ENCODE peak calls at places on chromosomes 6 and 20, in six cellular contexts. L, X, F, H, J and G are unnamed samples.

GRCh38 chr6:81480139-81480538 is 272.3 kb downstream of the TENT5A start:
- DNase-seq in L (no peak), X (peak; percentile 75), F (no peak), H (no peak), J (no peak), G (no peak)

GRCh38 chr6:77853401-77853800 is 200.6 kb downstream of the MEI4 start:
- DNase-seq in L (no peak), X (no peak), F (no peak), H (no peak), J (no peak), G (no peak)

GRCh38 chr6:115796829-115797228 is 263.9 kb downstream of the FRK start:
- DNase-seq in L (no peak), X (no peak), F (no peak), H (no peak), J (no peak), G (no peak)

GRCh38 chr6:105591053-105591452 is 188.2 kb upstream of the PREP start:
- DNase-seq in L (no peak), X (peak; percentile 91), F (no peak), H (no peak), J (no peak), G (no peak)

GRCh38 chr20:39358052-39358451 is 395.9 kb downstream of the DHX35 start:
- DNase-seq in L (peak; percentile 19), X (no peak), F (no peak), H (no peak), J (no peak), G (no peak)

GRCh38 chr20:61631770-61632169 is 379.7 kb downstream of the CDH4 start:
- DNase-seq in L (no peak), X (no peak), F (no peak), H (no peak), J (no peak), G (no peak)

GRCh38 chr6:100833972-100834574 is 47.1 kb downstream of the ASCC3 start:
- DNase-seq in L (no peak), X (no peak), F (no peak), H (no peak), J (no peak), G (no peak)

GRCh38 chr6:142570221-142570671 is 268.4 kb downstream of the ADGRG6 start:
- DNase-seq in L (no peak), X (peak; percentile 80), F (no peak), H (no peak), J (no peak), G (no peak)

GRCh38 chr6:132814716-132815570 is 574 bp downstream of the RPS12 start:
- DNase-seq in L (no peak), X (peak; percentile 14), F (no peak), H (no peak), J (no peak), G (no peak)

GRCh38 chr6:111880181-111880944 is 7.1 kb upstream of the FYN start:
- DNase-seq in L (no peak), X (peak; percentile 16), F (no peak), H (no peak), J (no peak), G (no peak)

GRCh38 chr20:58670097-58670496 is 19.0 kb downstream of the STX16 start:
- DNase-seq in L (no peak), X (no peak), F (no peak), H (no peak), J (no peak), G (no peak)

GRCh38 chr20:62697468-62697912 is 11.1 kb upstream of the NTSR1 start:
- DNase-seq in L (no peak), X (no peak), F (peak; percentile 18), H (no peak), J (peak; percentile 39), G (peak; percentile 71)

GRCh38 chr20:5786930-5787826 is 37.0 kb downstream of the SHLD1 start:
- DNase-seq in L (no peak), X (peak; percentile 15), F (no peak), H (no peak), J (no peak), G (no peak)

GRCh38 chr6:148888853-148889252 is 142.0 kb downstream of the UST start:
- DNase-seq in L (no peak), X (no peak), F (no peak), H (no peak), J (no peak), G (no peak)

GRCh38 chr20:23050847-23051627 is 1.6 kb upstream of the THBD start:
- DNase-seq in L (peak; percentile 84), X (peak; percentile 93), F (peak; percentile 77), H (no peak), J (no peak), G (peak; percentile 31)

GRCh38 chr6:150527100-150527499 is 72.6 kb upstream of the PLEKHG1 start:
- DNase-seq in L (no peak), X (peak; percentile 39), F (no peak), H (no peak), J (no peak), G (no peak)

GRCh38 chr6:161668665-161669064 is 394.8 kb upstream of the AGPAT4 start:
- DNase-seq in L (no peak), X (no peak), F (no peak), H (no peak), J (no peak), G (no peak)

GRCh38 chr6:160790028-160790792 is 88.2 kb downstream of the PLG start:
- DNase-seq in L (no peak), X (no peak), F (no peak), H (no peak), J (no peak), G (no peak)

GRCh38 chr6:130035211-130035610 is 16.8 kb downstream of the L3MBTL3 start:
- DNase-seq in L (no peak), X (no peak), F (no peak), H (no peak), J (no peak), G (no peak)

GRCh38 chr6:42013134-42013516 is 37.2 kb upstream of the TAF8 start:
- DNase-seq in L (no peak), X (no peak), F (no peak), H (no peak), J (no peak), G (no peak)

GRCh38 chr20:63703976-63704748 is 3.6 kb downstream of the ARFRP1 start:
- DNase-seq in L (no peak), X (no peak), F (no peak), H (no peak), J (no peak), G (no peak)

GRCh38 chr20:23086056-23086551 is at the start of gene CD93:
- DNase-seq in L (peak; percentile 76), X (peak; percentile 38), F (no peak), H (no peak), J (no peak), G (no peak)

GRCh38 chr6:11430036-11430435 is 107.5 kb upstream of the TMEM170B start:
- DNase-seq in L (no peak), X (no peak), F (no peak), H (no peak), J (no peak), G (no peak)

GRCh38 chr6:20352346-20352745 is 49.3 kb upstream of the E2F3 start:
- DNase-seq in L (no peak), X (no peak), F (no peak), H (no peak), J (no peak), G (no peak)

GRCh38 chr6:144834426-144835038 is 549.4 kb downstream of the UTRN start:
- DNase-seq in L (no peak), X (peak; percentile 61), F (no peak), H (no peak), J (no peak), G (no peak)

GRCh38 chr6:55777461-55777860 is 97.9 kb downstream of the BMP5 start:
- DNase-seq in L (no peak), X (peak; percentile 41), F (no peak), H (no peak), J (no peak), G (no peak)

GRCh38 chr6:117711369-117711768 is 36.1 kb downstream of the NUS1 start:
- DNase-seq in L (no peak), X (peak; percentile 27), F (no peak), H (no peak), J (no peak), G (no peak)